ENCODE peak calls at places on chromosomes 2 and 18, in five cellular contexts. E is K562, A is GM23338, D is Panc1, W is spleen. H is an unnamed sample.

GRCh38 chr2:110105608-110106467 is 9.8 kb downstream of the MALL start:
- DNase-seq in D (no peak), W (no peak), E (no peak), A (no peak), H (no peak)

GRCh38 chr18:3110034-3110752 is 97.2 kb upstream of the LPIN2 start:
- DNase-seq in W (no peak), D (no peak), E (no peak), A (no peak), H (no peak)

GRCh38 chr2:234212534-234212933 is 162.0 kb downstream of the SPP2 start:
- DNase-seq in A (no peak), W (no peak), D (no peak), E (no peak), H (no peak)

GRCh38 chr18:50748243-50749229 is 71.3 kb downstream of the MRO start:
- DNase-seq in A (peak; percentile 31), E (no peak), D (no peak), W (no peak), H (no peak)

GRCh38 chr18:50429207-50429948 is 54.5 kb downstream of the SKA1 start:
- DNase-seq in E (peak; percentile 14), W (no peak), A (peak; percentile 76), D (no peak), H (peak; percentile 34)

GRCh38 chr18:31565345-31565744 is 26.3 kb upstream of the TTR start:
- DNase-seq in A (no peak), E (no peak), W (no peak), D (no peak), H (no peak)

GRCh38 chr2:138267161-138267901 is 234.2 kb upstream of the SPOPL start:
- DNase-seq in D (no peak), W (no peak), E (no peak), A (no peak), H (no peak)

GRCh38 chr2:10773841-10774341 is 38.7 kb downstream of the PDIA6 start:
- DNase-seq in D (no peak), E (no peak), A (no peak), W (peak; percentile 42), H (no peak)

GRCh38 chr18:54117853-54118773 is 106.4 kb downstream of the MBD2 start:
- DNase-seq in E (no peak), A (peak; percentile 48), D (no peak), W (no peak), H (no peak)

GRCh38 chr2:232117413-232117812 is 155.9 kb downstream of the DIS3L2 start:
- DNase-seq in A (peak; percentile 75), W (no peak), D (no peak), E (no peak), H (no peak)

GRCh38 chr2:8277921-8278571 is 403.8 kb upstream of the ID2 start:
- DNase-seq in A (no peak), E (no peak), D (no peak), W (no peak), H (no peak)

GRCh38 chr2:38742797-38743559 is 8.2 kb downstream of the SRSF7 start:
- DNase-seq in A (no peak), E (peak; percentile 19), D (no peak), W (no peak), H (no peak)

DNA sequence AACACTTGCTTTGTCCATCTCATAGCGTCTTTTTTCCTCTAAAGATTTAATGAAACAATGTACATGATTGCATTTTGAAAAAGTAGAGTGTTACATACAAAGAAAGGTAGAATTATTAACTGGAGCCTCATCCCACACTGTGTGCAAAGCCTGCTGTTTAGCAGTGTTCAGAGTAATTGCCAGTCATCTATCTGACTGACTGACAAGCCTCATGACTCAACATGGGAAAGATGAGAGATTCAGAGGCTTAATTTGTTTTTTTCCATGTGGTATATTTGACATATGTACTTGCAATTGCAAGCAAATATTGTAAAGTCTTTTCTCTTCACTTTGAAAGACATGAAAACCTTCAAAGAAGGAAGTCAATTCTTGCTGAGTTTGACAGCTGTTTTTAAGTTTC is 14.7 kb downstream of the PCARE start:
- DNase-seq in D (no peak), E (no peak), A (no peak), W (no peak), H (no peak)
- TF ChIP-seq POLR2AphosphoS5 in D (no peak), E (no peak), A (no peak), W (no peak), H (no peak)

GRCh38 chr2:111175615-111176014 is 54.9 kb downstream of the BCL2L11 start:
- DNase-seq in W (peak; percentile 25), E (no peak), D (no peak), A (no peak), H (no peak)
- H3K27ac ChIP-seq in W (no peak overlapping the region), E (no peak overlapping the region), D (no peak overlapping the region), A (no peak overlapping the region), H (no peak overlapping the region)

GRCh38 chr2:66569974-66570373 is 135.0 kb downstream of the MEIS1 start:
- DNase-seq in W (no peak), D (no peak), E (no peak), A (no peak), H (no peak)

GRCh38 chr2:66573412-66573811 is 138.5 kb downstream of the MEIS1 start:
- DNase-seq in W (no peak), A (peak; percentile 84), E (no peak), D (no peak), H (no peak)

GRCh38 chr2:66573866-66574265 is 138.9 kb downstream of the MEIS1 start:
- DNase-seq in D (no peak), E (no peak), A (peak; percentile 84), W (no peak), H (no peak)

GRCh38 chr2:66570471-66570870 is 135.5 kb downstream of the MEIS1 start:
- DNase-seq in W (no peak), E (no peak), D (no peak), A (no peak), H (no peak)

GRCh38 chr2:66571873-66572272 is 136.9 kb downstream of the MEIS1 start:
- DNase-seq in D (no peak), E (no peak), W (no peak), A (no peak), H (no peak)
- H3K27me3 ChIP-seq in D (peaks cover 3% of the 10 kb centered on the region), E (peaks cover 6% of the 10 kb centered on the region), W (peaks cover 16% of the 10 kb centered on the region), A (peaks cover 22% of the 10 kb centered on the region), H (peaks cover 39% of the 10 kb centered on the region)

GRCh38 chr2:163664610-163665009 is 71.2 kb downstream of the FIGN start:
- DNase-seq in E (no peak), D (no peak), A (no peak), W (no peak), H (no peak)

GRCh38 chr2:163670929-163671328 is 64.9 kb downstream of the FIGN start:
- DNase-seq in D (no peak), W (no peak), A (no peak), E (no peak), H (no peak)

GRCh38 chr2:163665051-163665450 is 70.8 kb downstream of the FIGN start:
- DNase-seq in D (no peak), A (no peak), E (no peak), W (no peak), H (no peak)

GRCh38 chr2:163665817-163666216 is 70.0 kb downstream of the FIGN start:
- DNase-seq in W (no peak), A (no peak), E (no peak), D (peak; percentile 45), H (no peak)

DNA sequence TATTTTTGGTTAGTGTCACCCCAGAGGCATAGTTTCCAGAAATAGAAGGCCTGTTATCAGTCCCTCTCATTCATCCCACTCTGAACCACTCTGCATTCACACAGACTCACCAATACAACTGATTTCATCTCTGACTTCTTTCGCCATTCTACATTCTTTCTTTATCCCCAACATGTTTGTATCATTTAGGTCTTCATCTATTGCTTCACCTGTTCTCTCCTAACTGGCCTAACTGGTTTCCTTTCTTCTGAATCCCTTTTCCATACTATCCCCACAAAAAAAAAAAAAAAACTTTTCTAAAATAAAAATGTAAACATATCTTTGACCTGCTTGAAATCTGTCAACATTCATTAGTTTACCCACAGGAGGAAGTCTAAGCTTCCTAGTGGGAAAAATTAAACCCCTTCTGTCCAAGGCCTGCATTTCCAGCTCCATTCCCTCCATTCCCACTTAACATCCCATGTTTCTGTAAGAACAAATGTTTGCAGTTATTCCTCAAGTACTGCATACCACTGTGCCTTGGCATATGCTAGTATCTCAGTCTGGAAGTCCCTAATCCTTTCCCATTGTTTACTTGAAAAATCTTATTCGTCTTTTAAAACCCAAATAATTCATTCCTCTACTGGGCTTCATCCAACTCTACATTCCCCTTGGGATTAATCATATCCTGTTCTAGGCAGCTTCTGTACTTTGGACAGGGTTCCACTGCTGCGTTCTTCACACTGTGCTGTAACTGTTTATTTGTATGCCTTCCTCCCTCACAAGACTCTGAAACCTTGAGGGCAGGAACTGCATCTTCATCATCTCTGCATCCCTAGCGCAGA is 68.5 kb downstream of the FIGN start:
- DNase-seq in E (no peak), W (no peak), D (peak; percentile 75), A (no peak), H (no peak)
- TF ChIP-seq POLR2AphosphoS5 in E (no peak), W (peak; percentile 45), D (peak; percentile 61), A (no peak), H (no peak)

GRCh38 chr2:18473241-18473841 is 87.1 kb downstream of the RDH14 start:
- DNase-seq in D (no peak), E (no peak), A (no peak), W (no peak), H (no peak)

GRCh38 chr2:18465979-18466378 is 94.5 kb downstream of the RDH14 start:
- DNase-seq in D (no peak), W (no peak), E (no peak), A (no peak), H (no peak)

DNA sequence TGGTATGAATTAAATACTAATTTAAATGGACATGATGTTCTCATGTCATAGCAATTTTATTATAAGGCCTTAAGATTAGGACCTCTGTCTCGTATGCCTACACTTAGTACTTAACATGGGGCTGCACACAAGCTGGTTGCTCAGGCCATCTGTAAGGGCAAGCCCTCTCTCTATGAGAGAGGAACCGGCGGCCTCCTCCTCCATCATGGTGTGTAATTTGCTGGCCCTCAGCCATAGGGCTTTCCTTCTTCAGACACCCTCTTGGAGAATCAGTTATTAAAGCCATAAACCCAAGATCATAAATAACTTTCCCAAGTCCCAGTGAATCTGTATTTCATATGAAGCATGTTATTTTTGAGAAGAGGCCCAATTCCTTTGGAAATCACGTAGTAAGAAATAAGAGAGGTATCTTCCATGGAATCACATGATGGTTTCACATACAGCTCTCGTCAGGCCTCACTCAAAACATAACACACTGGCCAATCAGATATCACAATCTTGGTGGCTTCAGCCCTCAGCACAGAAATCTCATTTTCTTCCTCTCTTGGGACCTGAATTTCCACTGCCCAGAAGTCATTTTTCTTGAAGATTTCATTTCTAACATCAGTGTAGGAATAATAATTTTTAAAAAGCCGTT is 92.6 kb downstream of the RDH14 start:
- DNase-seq in A (no peak), E (no peak), D (no peak), W (no peak), H (no peak)
- H3K27ac ChIP-seq in A (no peak overlapping the region), E (no peak overlapping the region), D (no peak overlapping the region), W (no peak overlapping the region), H (no peak overlapping the region)

GRCh38 chr2:225411452-225411851 is 11.9 kb downstream of the NYAP2 start:
- DNase-seq in A (peak; percentile 26), W (no peak), D (no peak), E (no peak), H (no peak)
- H3K27me3 ChIP-seq in A (no peaks in the 10 kb centered on the region), W (no peaks in the 10 kb centered on the region), D (no peaks in the 10 kb centered on the region), E (no peaks in the 10 kb centered on the region), H (no peaks in the 10 kb centered on the region)